ENCODE peak calls at places on chromosomes 3 and 15, in six cellular contexts. I is fibroblast of lung, Z is neural progenitor cell, N is fibroblast of pulmonary artery, P is lower lobe of right lung, V is IMR-90. M is an unnamed sample.

GRCh38 chr3:88150371-88150770 is 612 bp downstream of the C3orf38 start:
- DNase-seq in N (peak), P (no peak), I (peak), V (no peak), Z (no peak), M (no peak)

GRCh38 chr3:80338366-80338765 is 570.6 kb upstream of the ROBO1 start:
- DNase-seq in N (peak), V (no peak), P (no peak), I (peak), Z (no peak), M (no peak)

GRCh38 chr3:4019509-4019908 is 220.3 kb downstream of the LRRN1 start:
- DNase-seq in I (no peak), Z (no peak), V (no peak), N (no peak), P (no peak), M (no peak)

GRCh38 chr15:73344051-73344450 is 24.7 kb downstream of the HCN4 start:
- DNase-seq in V (peak), P (no peak), N (no peak), I (peak), Z (no peak), M (peak)

GRCh38 chr15:69478259-69478687 is 25.7 kb downstream of the RPLP1 start:
- DNase-seq in N (peak), V (peak), P (peak), Z (peak), I (peak), M (peak)

GRCh38 chr3:187935623-187936156 is 190.4 kb upstream of the BCL6 start:
- DNase-seq in V (peak), P (no peak), N (no peak), I (no peak), Z (no peak), M (no peak)

GRCh38 chr3:59246719-59247401 is 197.0 kb upstream of the CFAP20DC start:
- DNase-seq in I (peak), V (peak), Z (no peak), N (no peak), P (no peak), M (no peak)

GRCh38 chr15:25242166-25242879 is 196.5 kb downstream of the UBE3A start:
- DNase-seq in P (peak), I (no peak), Z (no peak), N (no peak), V (no peak), M (no peak)

DNA sequence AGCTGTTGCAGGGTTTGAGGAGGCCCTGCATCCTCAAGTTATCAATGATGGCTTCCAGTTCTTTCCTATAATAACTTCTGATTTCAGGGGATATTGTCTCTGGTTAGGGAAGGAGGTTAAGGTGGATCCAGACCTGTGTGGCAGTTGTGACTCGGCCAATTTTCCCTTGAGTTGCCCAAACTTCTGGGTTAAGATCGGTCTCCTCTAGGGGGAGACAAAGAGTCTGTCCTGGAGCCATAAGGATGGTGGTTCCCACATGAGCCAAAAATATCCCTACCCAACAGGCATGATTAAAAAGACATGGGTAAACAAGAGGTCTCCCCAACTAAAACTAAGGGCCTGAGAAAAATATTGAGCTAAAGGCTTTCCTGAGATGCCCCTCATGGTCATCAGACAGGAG is 227.5 kb upstream of the MDFIC2 start:
- DNase-seq in P (no peak), I (no peak), N (no peak), Z (no peak), V (no peak), M (no peak)
- TF ChIP-seq CTCF in P (no peak), I (peak), N (peak), Z (peak), V (no peak), M (no peak)

DNA sequence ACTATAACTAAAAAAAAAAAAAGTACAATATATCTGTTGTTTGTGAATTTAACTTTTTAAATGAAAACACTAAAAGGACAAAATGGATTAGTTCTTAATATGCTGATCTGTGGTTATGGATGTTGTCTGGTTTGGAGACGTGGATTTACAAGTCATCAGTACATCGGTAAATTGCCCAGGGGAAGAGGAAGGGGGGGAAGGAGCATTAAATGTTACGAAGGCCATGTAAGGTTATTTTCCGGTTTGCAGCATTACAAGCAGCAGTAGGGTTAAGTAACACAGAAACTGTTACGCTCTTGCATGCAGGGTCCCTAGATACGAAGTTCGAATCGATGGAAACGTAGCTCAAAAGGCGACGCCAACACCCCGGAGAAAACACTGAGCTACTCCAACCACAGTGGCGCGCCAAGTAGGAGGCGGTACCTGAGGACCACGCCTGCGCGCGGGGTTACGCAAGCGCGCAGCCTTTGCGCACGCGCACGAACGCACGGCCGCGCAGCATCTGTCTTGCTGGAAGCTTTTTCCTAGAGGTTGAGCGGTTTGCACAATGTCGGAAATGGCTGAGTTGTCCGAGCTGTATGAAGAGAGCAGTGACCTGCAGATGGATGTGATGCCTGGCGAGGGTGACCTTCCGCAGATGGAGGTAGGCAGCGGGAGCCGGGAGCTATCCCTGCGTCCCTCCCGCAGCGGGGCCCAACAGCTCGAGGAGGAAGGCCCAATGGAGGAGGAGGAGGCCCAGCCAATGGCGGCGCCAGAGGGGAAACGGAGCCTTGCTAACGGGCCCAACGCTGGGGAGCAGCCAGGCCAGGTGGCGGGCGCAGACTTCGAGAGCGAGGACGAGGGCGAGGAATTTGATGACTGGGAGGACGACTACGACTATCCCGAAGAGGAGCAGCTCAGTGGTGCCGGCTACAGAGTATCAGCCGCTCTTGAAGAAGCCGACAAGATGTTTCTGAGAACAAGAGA is at the start of gene EID1:
- DNase-seq in I (peak), Z (peak), V (peak), N (peak), P (peak), M (peak)
- TF ChIP-seq CTCF in I (peak), Z (no peak), V (no peak), N (no peak), P (no peak), M (no peak)

GRCh38 chr15:60787737-60788513 is 309.0 kb upstream of the ICE2 start:
- DNase-seq in P (no peak), V (no peak), N (no peak), I (no peak), Z (no peak), M (no peak)
- TF ChIP-seq CTCF in P (peak), V (peak), N (peak), I (peak), Z (peak), M (peak)

DNA sequence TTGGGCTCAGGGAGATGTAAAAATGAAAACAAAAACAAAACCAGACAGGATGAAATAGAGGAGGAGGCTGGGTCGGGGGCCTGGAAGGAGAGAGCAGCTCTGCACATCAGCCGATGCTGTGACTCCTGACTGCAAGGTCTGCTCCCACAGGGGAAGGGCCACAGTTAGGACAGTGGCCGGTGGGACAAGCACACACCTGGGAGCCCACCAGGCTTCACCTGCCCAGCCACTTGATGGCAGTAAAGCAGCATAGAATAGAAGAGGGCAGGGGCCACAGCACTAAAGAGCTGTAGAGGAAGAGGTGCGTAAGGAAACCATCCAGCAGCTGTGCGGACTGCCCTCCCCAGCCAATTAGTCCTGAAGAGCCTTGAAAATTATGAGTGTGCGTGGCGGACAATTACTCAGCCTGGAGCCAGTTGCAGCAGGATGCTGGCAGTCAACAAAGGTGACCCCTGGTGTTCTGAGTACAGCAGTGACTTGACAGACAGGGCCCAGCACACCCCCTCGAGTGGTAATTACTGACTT is 29.8 kb downstream of the ALS2CL start:
- DNase-seq in Z (peak), P (peak), N (peak), I (peak), V (peak), M (no peak)
- TF ChIP-seq CTCF in Z (peak), P (no peak), N (peak), I (no peak), V (peak), M (no peak)

GRCh38 chr3:179745109-179745508 is 92.3 kb downstream of the USP13 start:
- DNase-seq in P (no peak), I (no peak), Z (no peak), V (no peak), N (no peak), M (no peak)

GRCh38 chr3:179750720-179751328 is 98.0 kb downstream of the USP13 start:
- DNase-seq in N (peak), P (no peak), V (peak), Z (peak), I (peak), M (peak)
- TF ChIP-seq CTCF in N (peak), P (peak), V (peak), Z (peak), I (peak), M (peak)

GRCh38 chr3:9032236-9032777 is 69.0 kb upstream of the RAD18 start:
- DNase-seq in N (no peak), Z (no peak), I (no peak), V (no peak), P (no peak), M (no peak)

GRCh38 chr3:9036327-9037112 is 73.2 kb upstream of the RAD18 start:
- DNase-seq in N (peak), P (no peak), V (peak), I (peak), Z (no peak), M (peak)

GRCh38 chr3:9037113-9037715 is 73.9 kb upstream of the RAD18 start:
- DNase-seq in I (no peak), P (no peak), Z (no peak), N (no peak), V (no peak), M (no peak)

GRCh38 chr3:9035473-9035872 is 72.2 kb upstream of the RAD18 start:
- DNase-seq in P (no peak), V (no peak), N (no peak), I (no peak), Z (no peak), M (no peak)

DNA sequence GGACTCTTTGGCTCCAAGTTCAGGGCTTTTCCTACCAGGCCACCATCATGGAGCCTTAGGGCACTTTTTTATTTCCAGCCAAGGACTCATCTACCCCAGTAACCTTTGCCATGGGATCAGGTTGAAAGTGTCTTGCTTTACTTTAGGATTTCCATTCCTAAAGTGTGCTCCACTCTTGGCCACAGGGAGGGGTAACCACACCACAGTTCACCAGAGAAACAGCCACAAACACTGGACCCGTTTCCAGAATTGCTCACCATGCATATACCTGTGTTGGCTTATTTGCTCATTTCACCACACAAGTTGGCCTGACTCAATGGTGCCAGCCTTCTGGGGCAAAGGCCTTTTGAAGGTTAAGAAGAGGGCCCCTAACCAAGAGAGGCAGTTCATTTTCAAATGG is 70.6 kb upstream of the RAD18 start:
- DNase-seq in P (no peak), V (no peak), N (no peak), I (no peak), Z (no peak), M (no peak)
- TF ChIP-seq CTCF in P (no peak), V (no peak), N (no peak), I (no peak), Z (peak), M (no peak)

DNA sequence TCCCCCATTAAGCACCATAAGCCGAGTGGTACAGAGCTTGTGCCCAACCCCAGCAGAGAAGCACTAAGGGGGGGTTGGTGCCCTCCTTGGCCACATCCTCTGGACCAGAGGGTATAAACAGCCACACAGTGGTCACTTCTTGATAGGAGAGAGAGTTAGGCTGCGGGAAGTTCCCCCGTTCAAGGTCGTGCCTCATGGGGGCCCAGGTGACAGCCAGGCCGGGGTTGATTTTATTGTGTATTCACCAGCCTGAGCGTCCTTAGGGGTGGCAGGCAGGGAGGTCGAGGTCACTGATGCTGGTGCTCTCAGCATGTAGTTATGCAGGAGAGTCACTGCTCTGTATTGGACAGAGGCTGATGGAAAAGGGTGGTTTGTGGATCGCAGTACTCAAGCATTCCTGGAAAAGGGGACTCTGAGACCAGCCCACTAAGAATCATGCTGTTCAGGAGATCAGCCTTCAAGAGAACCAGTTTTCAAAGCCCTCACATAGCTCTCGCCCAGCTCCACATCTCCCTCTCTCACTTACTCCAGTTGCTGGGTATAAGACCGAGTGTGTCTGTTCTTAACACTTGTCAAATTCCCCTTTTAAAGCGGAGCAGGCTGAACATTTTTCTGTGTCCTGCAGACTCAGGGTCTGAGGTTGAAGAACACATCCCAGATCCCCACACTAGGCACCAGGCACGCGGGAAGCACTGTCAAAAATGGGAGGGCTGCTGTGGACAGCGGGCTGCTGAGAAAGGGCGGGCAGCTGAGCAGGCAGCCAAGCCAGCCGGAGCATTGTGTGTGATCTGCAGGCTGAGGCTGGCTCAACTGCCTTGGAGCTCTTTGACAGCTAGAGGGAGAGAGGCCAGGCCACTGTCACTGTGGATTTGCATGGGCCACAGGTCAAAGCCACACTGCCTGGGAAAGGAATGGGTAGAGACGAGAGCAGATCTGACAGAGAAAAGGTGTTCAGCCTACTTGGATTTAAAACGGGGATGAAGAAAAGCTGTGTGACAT is 279.3 kb upstream of the LRRFIP2 start:
- DNase-seq in P (peak), Z (peak), N (peak), I (no peak), V (no peak), M (no peak)
- TF ChIP-seq CTCF in P (peak), Z (peak), N (peak), I (peak), V (no peak), M (no peak)

GRCh38 chr3:126080970-126081369 is 3.0 kb downstream of the SLC41A3 start:
- DNase-seq in Z (no peak), I (no peak), V (no peak), P (no peak), N (no peak), M (no peak)

GRCh38 chr3:126082334-126083137 is 1.4 kb downstream of the SLC41A3 start:
- DNase-seq in N (no peak), P (no peak), V (no peak), Z (no peak), I (no peak), M (no peak)

GRCh38 chr3:126083138-126083445 is 832 bp downstream of the SLC41A3 start:
- DNase-seq in N (no peak), V (no peak), I (no peak), Z (no peak), P (no peak), M (no peak)

GRCh38 chr3:126083511-126083912 is 412 bp downstream of the SLC41A3 start:
- DNase-seq in N (no peak), V (peak), P (peak), Z (peak), I (peak), M (peak)

GRCh38 chr3:126081618-126082333 is 2.1 kb downstream of the SLC41A3 start:
- DNase-seq in V (peak), P (no peak), N (peak), I (peak), Z (no peak), M (peak)
- TF ChIP-seq CTCF in V (peak), P (peak), N (peak), I (peak), Z (peak), M (peak)

GRCh38 chr15:65927545-65927944 is 58.3 kb downstream of the RAB11A start:
- DNase-seq in V (no peak), P (no peak), Z (no peak), N (no peak), I (no peak), M (no peak)
- TF ChIP-seq CTCF in V (peak), P (no peak), Z (peak), N (peak), I (peak), M (peak)

GRCh38 chr15:46091860-46092450 is 457.1 kb downstream of the SQOR start:
- DNase-seq in V (peak), I (peak), Z (peak), N (peak), P (no peak), M (peak)
- TF ChIP-seq CTCF in V (peak), I (peak), Z (peak), N (peak), P (peak), M (peak)